ENCODE peak calls at places on chromosome 12, in seven cellular contexts. F is IMR-90, K is thyroid gland, W is K562, G is A549, T is esophagus muscularis mucosa, Z is transverse colon. R is an unnamed sample.

GRCh38 chr12:47394070-47394469 is 311.8 kb downstream of the RPAP3 start:
- DNase-seq in F (no peak), K (no peak), W (no peak), G (no peak), T (no peak), Z (no peak), R (no peak)

GRCh38 chr12:124745891-124746570 is 117.6 kb downstream of the SCARB1 start:
- DNase-seq in F (peak), K (peak), W (peak), G (peak), T (peak), Z (peak), R (peak)

GRCh38 chr12:6608592-6609311 is 1.6 kb upstream of the CHD4 start:
- DNase-seq in F (no peak), K (no peak), W (no peak), G (peak), T (no peak), Z (no peak), R (peak)

GRCh38 chr12:107091381-107091780 is 2.0 kb downstream of the CRY1 start:
- DNase-seq in F (peak), K (no peak), W (no peak), G (no peak), T (peak), Z (no peak), R (no peak)

GRCh38 chr12:3020399-3020798 is 56.8 kb upstream of the TSPAN9 start:
- DNase-seq in F (no peak), K (no peak), W (no peak), G (no peak), T (no peak), Z (no peak), R (no peak)

GRCh38 chr12:128974881-128975280 is 121.6 kb downstream of the GLT1D1 start:
- DNase-seq in F (no peak), K (no peak), W (no peak), G (no peak), T (no peak), Z (no peak), R (no peak)

GRCh38 chr12:110860833-110861291 is 14.1 kb downstream of the CCDC63 start:
- DNase-seq in F (no peak), K (no peak), W (no peak), G (no peak), T (no peak), Z (no peak), R (no peak)

GRCh38 chr12:1351926-1352325 is 242.5 kb downstream of the FBXL14 start:
- DNase-seq in F (peak), K (no peak), W (no peak), G (no peak), T (no peak), Z (no peak), R (no peak)

GRCh38 chr12:44960423-44960822 is 84.3 kb upstream of the NELL2 start:
- DNase-seq in F (no peak), K (no peak), W (no peak), G (no peak), T (no peak), Z (no peak), R (no peak)

GRCh38 chr12:823043-823698 is 70.8 kb downstream of the WNK1 start:
- DNase-seq in F (no peak), K (no peak), W (no peak), G (no peak), T (no peak), Z (no peak), R (no peak)

GRCh38 chr12:19624401-19624930 is 185.2 kb downstream of the AEBP2 start:
- DNase-seq in F (no peak), K (no peak), W (no peak), G (no peak), T (no peak), Z (no peak), R (no peak)

GRCh38 chr12:26523708-26524150 is 309.3 kb downstream of the ITPR2 start:
- DNase-seq in F (peak), K (peak), W (no peak), G (no peak), T (peak), Z (peak), R (peak)

GRCh38 chr12:13386269-13387039 is 189.9 kb downstream of the EMP1 start:
- DNase-seq in F (no peak), K (no peak), W (no peak), G (no peak), T (no peak), Z (no peak), R (no peak)

GRCh38 chr12:78290606-78291345 is 460.1 kb downstream of the NAV3 start:
- DNase-seq in F (peak), K (no peak), W (no peak), G (no peak), T (no peak), Z (no peak), R (no peak)

GRCh38 chr12:107557026-107557425 is 128.6 kb upstream of the PWP1 start:
- DNase-seq in F (no peak), K (no peak), W (no peak), G (no peak), T (peak), Z (no peak), R (no peak)

GRCh38 chr12:23066095-23066494 is 441.1 kb downstream of the ETNK1 start:
- DNase-seq in F (peak), K (no peak), W (no peak), G (no peak), T (no peak), Z (no peak), R (no peak)

GRCh38 chr12:66361703-66362102 is 59.4 kb downstream of the HELB start:
- DNase-seq in F (no peak), K (no peak), W (no peak), G (no peak), T (no peak), Z (no peak), R (no peak)

GRCh38 chr12:48159976-48160525 is 2.7 kb upstream of the ASB8 start:
- DNase-seq in F (peak), K (no peak), W (no peak), G (no peak), T (no peak), Z (no peak), R (no peak)

GRCh38 chr12:18443768-18444437 is 182.6 kb downstream of the PIK3C2G start:
- DNase-seq in F (peak), K (no peak), W (no peak), G (no peak), T (no peak), Z (no peak), R (no peak)

GRCh38 chr12:66467932-66468331 is 165.6 kb downstream of the HELB start:
- DNase-seq in F (peak), K (no peak), W (peak), G (no peak), T (no peak), Z (no peak), R (no peak)

GRCh38 chr12:47305464-47305863 is 225.7 kb upstream of the AMIGO2 start:
- DNase-seq in F (no peak), K (no peak), W (no peak), G (no peak), T (no peak), Z (no peak), R (no peak)

GRCh38 chr12:122958198-122958888 is 7.9 kb downstream of the ABCB9 start:
- DNase-seq in F (no peak), K (no peak), W (no peak), G (no peak), T (no peak), Z (no peak), R (no peak)

GRCh38 chr12:108629824-108630476 is 3.7 kb downstream of the SELPLG start:
- DNase-seq in F (peak), K (no peak), W (peak), G (no peak), T (no peak), Z (no peak), R (no peak)

GRCh38 chr12:76546889-76547288 is 12.7 kb downstream of the OSBPL8 start:
- DNase-seq in F (no peak), K (no peak), W (no peak), G (no peak), T (no peak), Z (no peak), R (no peak)

GRCh38 chr12:52335598-52336262 is 14.5 kb upstream of the KRT83 start:
- DNase-seq in F (no peak), K (no peak), W (no peak), G (no peak), T (no peak), Z (peak), R (peak)

GRCh38 chr12:6295187-6295811 is 15.2 kb upstream of the PLEKHG6 start:
- DNase-seq in F (peak), K (peak), W (peak), G (peak), T (no peak), Z (peak), R (peak)

GRCh38 chr12:54701940-54702592 is 53.9 kb upstream of the DCD start:
- DNase-seq in F (peak), K (no peak), W (peak), G (peak), T (no peak), Z (no peak), R (no peak)

GRCh38 chr12:129635003-129635685 is 268.7 kb downstream of the TMEM132D start:
- DNase-seq in F (no peak), K (no peak), W (no peak), G (no peak), T (no peak), Z (no peak), R (no peak)

GRCh38 chr12:62847709-62848108 is 87.2 kb downstream of the PPM1H start:
- DNase-seq in F (no peak), K (no peak), W (no peak), G (no peak), T (no peak), Z (no peak), R (no peak)

GRCh38 chr12:40583743-40584142 is 108.5 kb upstream of the CNTN1 start:
- DNase-seq in F (no peak), K (no peak), W (no peak), G (no peak), T (no peak), Z (no peak), R (no peak)

GRCh38 chr12:54068423-54069070 is 14.9 kb downstream of the HOXC4 start:
- DNase-seq in F (no peak), K (no peak), W (no peak), G (no peak), T (no peak), Z (no peak), R (no peak)

GRCh38 chr12:49626169-49626835 is 2.9 kb downstream of the PRPF40B start:
- DNase-seq in F (peak), K (no peak), W (no peak), G (peak), T (no peak), Z (no peak), R (no peak)

GRCh38 chr12:76028649-76029277 is 2.8 kb downstream of the PHLDA1 start:
- DNase-seq in F (no peak), K (no peak), W (no peak), G (no peak), T (no peak), Z (no peak), R (no peak)

GRCh38 chr12:49536526-49537195 is 2.2 kb upstream of the KCNH3 start:
- DNase-seq in F (no peak), K (no peak), W (no peak), G (no peak), T (no peak), Z (no peak), R (peak)

GRCh38 chr12:56081393-56082347 is 1.7 kb downstream of the ERBB3 start:
- DNase-seq in F (no peak), K (no peak), W (no peak), G (no peak), T (no peak), Z (peak), R (peak)

GRCh38 chr12:27733052-27733656 is 22.5 kb downstream of the MRPS35 start:
- DNase-seq in F (peak), K (peak), W (peak), G (peak), T (no peak), Z (peak), R (no peak)

GRCh38 chr12:93403988-93404803 is 26.5 kb downstream of the NUDT4 start:
- DNase-seq in F (peak), K (no peak), W (no peak), G (no peak), T (no peak), Z (no peak), R (no peak)

GRCh38 chr12:6341439-6342139 is at the start of gene TNFRSF1A:
- DNase-seq in F (peak), K (peak), W (peak), G (peak), T (no peak), Z (peak), R (peak)

DNA sequence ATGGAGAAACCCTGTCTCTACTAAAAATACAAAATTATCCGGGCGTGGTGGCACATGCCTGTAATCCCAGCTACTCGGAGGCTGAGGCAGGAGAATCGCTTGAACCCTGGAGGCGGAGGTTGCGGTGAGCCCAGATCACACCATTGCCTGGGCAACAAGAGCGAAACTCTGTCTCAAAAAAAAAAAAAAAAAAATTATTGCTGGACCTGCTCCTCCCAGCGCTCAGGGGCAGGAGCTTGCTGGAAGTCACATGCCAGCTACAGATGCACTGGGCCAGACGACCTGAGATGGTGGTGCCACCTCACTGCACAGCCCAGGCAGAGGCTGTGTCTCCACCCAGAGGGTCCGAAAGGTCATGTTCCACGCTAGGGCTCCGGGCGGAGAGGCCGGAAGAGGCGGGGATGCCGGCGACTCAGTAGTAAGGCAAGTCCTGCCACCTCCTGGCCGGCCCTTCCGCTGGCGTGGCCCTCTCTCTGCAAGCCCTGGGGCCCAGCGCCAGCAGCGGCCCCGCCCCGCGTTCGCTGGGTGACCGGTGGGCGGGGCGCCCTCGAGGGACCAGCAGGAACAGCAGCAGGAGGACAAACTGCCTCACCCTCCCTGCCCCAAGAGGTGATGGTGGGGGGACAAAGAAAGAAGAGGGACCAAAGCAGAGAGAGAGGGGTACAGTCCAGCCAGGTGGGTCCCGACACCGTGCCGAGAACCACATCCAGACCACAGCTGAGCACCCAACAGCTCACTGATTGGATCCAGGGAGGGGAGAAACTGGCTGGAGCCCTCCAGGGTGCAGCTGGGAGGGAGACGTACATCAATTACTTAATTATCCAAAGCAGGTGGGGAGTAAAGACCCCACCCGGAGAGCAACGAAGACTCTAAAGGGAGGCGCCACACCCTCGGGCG is 3.6 kb upstream of the RHOF start:
- DNase-seq in F (peak), K (peak), W (peak), G (peak), T (peak), Z (peak), R (peak)
- TF ChIP-seq POLR2A in F (no peak), K (peak), W (peak), G (peak), T (peak), Z (peak), R (peak)

DNA sequence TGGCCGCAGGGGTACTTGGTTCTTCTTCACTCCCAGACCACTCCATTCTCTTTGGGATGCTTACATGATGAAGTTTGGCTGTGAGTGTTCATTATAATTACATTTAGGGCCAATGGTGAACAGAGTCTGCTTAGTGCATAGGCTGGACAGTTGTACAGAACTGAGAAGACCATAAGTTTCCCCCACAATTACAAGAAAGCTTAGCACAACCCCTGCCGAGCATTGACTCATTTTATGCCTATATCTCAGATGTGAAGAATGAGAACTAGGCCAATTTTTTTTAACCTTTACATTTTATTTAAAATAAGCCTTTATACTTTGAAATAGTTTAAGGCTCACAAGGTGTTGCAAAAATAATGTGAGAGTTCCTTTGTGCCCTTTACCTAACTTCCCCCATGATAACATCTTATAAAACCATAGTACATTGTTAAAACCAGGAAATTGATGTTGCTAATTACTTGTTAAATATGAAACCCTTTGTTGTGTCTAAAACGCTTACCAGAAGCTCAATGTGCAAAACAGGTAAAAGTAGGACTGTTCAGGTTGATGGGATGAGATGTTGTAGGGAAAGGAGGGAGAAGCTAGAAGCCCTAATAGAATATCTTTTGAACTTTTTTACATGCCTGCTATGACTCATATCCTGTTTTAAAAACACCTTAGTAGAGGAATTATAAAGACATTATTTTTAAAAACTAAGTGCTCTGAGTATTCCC is 47.2 kb downstream of the ALDH1L2 start:
- DNase-seq in F (no peak), K (no peak), W (no peak), G (no peak), T (no peak), Z (no peak), R (no peak)
- H3K27ac ChIP-seq in F (no peak), K (no peak), W (no peak), G (no peak), T (no peak), Z (no peak), R (no peak)

GRCh38 chr12:121839106-121839992 is 19.3 kb downstream of the HPD start:
- DNase-seq in F (peak), K (peak), W (peak), G (peak), T (peak), Z (peak), R (peak)
- TF ChIP-seq POLR2A in F (no peak), K (peak), W (peak), G (peak), T (no peak), Z (peak), R (peak)

GRCh38 chr12:105196090-105196489 is 39.9 kb downstream of the APPL2 start:
- DNase-seq in F (no peak), K (no peak), W (no peak), G (no peak), T (no peak), Z (no peak), R (no peak)

GRCh38 chr12:105204127-105204526 is 31.8 kb downstream of the APPL2 start:
- DNase-seq in F (no peak), K (no peak), W (no peak), G (no peak), T (no peak), Z (no peak), R (no peak)

GRCh38 chr12:105201389-105201788 is 34.6 kb downstream of the APPL2 start:
- DNase-seq in F (no peak), K (no peak), W (no peak), G (no peak), T (no peak), Z (no peak), R (no peak)

GRCh38 chr12:105194947-105195346 is 41.0 kb downstream of the APPL2 start:
- DNase-seq in F (no peak), K (no peak), W (no peak), G (no peak), T (no peak), Z (no peak), R (no peak)

DNA sequence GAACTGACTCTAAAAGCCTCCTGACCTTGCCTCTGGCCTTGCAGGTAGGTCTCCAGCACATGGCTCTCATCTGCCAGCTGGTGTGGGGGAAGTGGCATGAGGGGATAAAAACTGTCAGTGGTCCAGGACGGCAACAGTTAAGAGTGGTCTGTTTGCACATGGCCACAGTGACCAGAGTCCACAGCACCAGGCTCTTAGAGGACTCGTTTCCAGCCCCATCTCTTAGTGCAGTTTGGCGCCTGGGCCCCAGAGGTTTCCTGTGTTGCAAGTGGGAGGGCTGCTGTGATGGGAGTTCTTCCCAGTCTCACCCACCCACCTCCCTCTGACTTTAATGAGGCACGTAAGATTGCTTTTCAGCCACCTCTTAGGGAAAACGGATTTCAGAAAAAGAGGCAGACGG is 37.0 kb downstream of the APPL2 start:
- DNase-seq in F (no peak), K (no peak), W (no peak), G (no peak), T (no peak), Z (no peak), R (no peak)
- H3K27ac ChIP-seq in F (peak), K (no peak), W (no peak), G (no peak), T (no peak), Z (no peak), R (no peak)

GRCh38 chr12:132375747-132376463 is 46.5 kb upstream of the GALNT9 start:
- DNase-seq in F (no peak), K (no peak), W (no peak), G (no peak), T (no peak), Z (no peak), R (peak)
- TF ChIP-seq POLR2A in F (no peak), K (no peak), W (no peak), G (no peak), T (no peak), Z (no peak), R (no peak)

DNA sequence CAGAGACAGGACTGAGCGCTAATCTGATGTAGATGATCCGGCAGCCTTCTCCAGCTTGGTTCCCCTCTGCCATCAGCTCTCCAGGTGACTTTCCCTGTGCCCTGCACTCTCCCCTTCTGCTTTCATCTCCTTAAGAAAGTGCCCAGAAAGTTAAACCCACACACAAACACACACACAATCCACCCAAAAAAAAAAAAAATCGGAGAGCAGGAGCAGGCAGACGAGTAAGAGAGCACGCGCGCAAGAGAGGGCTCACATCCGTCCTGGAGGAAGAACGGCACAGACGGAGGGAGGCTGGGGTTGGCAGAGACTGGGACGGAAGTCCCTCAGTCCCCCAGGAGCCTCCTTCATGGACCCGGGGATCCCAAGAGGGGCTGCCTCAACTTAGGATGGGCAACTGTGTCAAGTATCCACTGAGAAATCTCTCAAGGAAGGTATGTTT is 9.8 kb downstream of the CABP1 start:
- DNase-seq in F (no peak), K (no peak), W (no peak), G (no peak), T (no peak), Z (no peak), R (no peak)
- H3K27ac ChIP-seq in F (no peak), K (no peak), W (no peak), G (no peak), T (peak), Z (peak), R (peak)

GRCh38 chr12:121228919-121229650 is 19.2 kb downstream of the P2RX4 start:
- DNase-seq in F (no peak), K (no peak), W (no peak), G (no peak), T (no peak), Z (no peak), R (no peak)
- TF ChIP-seq POLR2A in F (no peak), K (no peak), W (no peak), G (no peak), T (no peak), Z (no peak), R (no peak)

R was measured in sigmoid colon.